ENCODE peak calls at places on chromosomes 7 and 10, in five cellular contexts. N is astrocyte, J is breast epithelium, K is ascending aorta, Z is ovary. E is an unnamed sample.

GRCh38 chr7:92025260-92025659 is 84.6 kb downstream of the AKAP9 start:
- DNase-seq in Z (no peak), K (no peak), J (no peak), N (peak; percentile 87), E (no peak)

GRCh38 chr7:28104811-28105210 is 75.8 kb downstream of the JAZF1 start:
- DNase-seq in K (no peak), J (no peak), N (no peak), Z (no peak), E (no peak)

GRCh38 chr7:32564542-32564941 is 69.3 kb downstream of the AVL9 start:
- DNase-seq in K (no peak), N (no peak), Z (no peak), J (no peak), E (no peak)

GRCh38 chr10:127854769-127855583 is 37.8 kb downstream of the CLRN3 start:
- DNase-seq in K (no peak), N (no peak), J (no peak), Z (no peak), E (no peak)

GRCh38 chr7:119578116-119578515 is 694.9 kb upstream of the KCND2 start:
- DNase-seq in J (no peak), Z (no peak), N (no peak), K (no peak), E (no peak)

GRCh38 chr7:158108646-158109293 is 478.9 kb downstream of the PTPRN2 start:
- DNase-seq in N (no peak), J (no peak), K (peak; percentile 31), Z (no peak), E (no peak)

GRCh38 chr10:100019824-100020160 is 10.0 kb upstream of the DNMBP start:
- DNase-seq in K (no peak), J (no peak), N (no peak), Z (no peak), E (no peak)

GRCh38 chr10:17673517-17674051 is 29.6 kb downstream of the STAM start:
- DNase-seq in Z (no peak), N (peak; percentile 97), J (no peak), K (no peak), E (no peak)

GRCh38 chr7:73899731-73900142 is 38.8 kb downstream of the TMEM270 start:
- DNase-seq in N (peak; percentile 82), K (peak; percentile 97), J (no peak), Z (no peak), E (peak; percentile 90)

DNA sequence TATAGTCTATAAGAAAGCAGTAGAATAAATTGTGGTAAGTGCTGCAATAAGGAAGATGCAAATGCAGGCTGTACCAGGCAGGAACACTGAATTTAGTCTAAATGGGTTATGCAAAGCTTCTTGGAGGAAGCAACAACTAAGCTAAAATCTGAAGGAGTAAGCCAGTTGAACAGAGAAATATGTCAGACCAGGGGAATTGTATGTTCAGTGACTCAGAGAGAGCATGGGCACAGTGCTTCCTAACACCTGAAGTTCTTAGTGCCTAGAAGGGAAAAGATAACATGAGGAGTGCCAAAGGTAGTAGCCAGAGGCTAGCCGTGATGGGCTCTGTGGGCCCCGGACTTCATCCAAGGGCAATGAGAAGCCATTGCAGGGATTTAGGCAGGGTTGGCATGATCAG is 204.1 kb upstream of the KMT2E start:
- DNase-seq in K (no peak), J (no peak), Z (no peak), N (no peak), E (no peak)
- H3K27me3 ChIP-seq in K (no peaks in the 10 kb centered on the region), J (peaks cover 5% of the 10 kb centered on the region), Z (no peaks in the 10 kb centered on the region), N (no peaks in the 10 kb centered on the region), E (no peaks in the 10 kb centered on the region)

DNA sequence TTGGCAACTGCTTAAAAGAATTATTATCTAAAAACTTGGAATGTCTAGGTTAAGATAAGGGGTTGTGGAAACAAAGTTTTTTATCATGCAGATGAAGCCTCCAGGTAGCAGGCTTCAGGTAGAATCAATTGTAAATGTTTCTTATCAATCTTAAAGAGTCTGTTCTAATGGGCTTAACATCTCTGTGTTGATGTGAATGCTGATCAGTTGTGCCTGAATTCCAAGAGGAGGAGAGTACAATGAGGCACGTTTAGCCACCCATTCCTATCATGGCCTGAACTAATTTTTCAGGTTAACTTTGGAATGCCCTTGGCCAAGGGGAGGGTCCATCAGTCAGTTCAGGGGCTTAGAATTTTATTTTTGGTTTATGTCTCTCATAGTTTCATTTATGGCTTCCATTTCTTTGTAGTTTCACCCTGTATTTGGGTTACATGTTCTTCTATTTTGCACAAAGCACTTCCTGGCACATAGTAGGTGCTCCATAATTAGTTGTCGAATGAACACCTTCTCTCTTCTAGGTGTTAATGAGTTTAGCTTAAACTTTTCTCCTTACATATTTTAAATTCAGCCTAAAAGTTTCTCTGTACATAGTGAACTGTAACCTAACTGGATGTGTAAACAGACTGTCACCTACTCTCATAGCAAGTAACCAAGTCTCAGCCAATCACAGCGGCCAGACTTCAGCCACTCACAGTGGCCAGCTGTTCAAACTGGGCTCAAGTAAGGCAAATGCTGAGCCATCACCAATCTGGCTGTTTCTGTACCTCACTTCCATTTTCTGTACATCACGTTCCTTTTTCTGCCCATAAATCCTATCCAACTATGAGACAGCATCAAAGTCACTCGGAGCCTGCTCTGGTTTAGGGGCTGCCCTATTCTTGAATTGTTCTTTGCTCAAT is 34.7 kb downstream of the ALOX5 start:
- DNase-seq in K (no peak), Z (no peak), J (no peak), N (no peak), E (no peak)
- TF ChIP-seq CTCF in K (no peak), Z (no peak), J (no peak), N (no peak), E (no peak)

GRCh38 chr7:44286618-44287487 is 38.5 kb downstream of the CAMK2B start:
- DNase-seq in K (peak; percentile 51), J (no peak), N (no peak), Z (peak; percentile 5), E (peak; percentile 54)
- H3K4me1 ChIP-seq in K (no peaks in the 10 kb centered on the region), J (no peaks in the 10 kb centered on the region), N (peaks cover 3% of the 10 kb centered on the region), Z (peaks cover 13% of the 10 kb centered on the region), E (peaks cover 40% of the 10 kb centered on the region)

GRCh38 chr10:49395741-49396665 is at the start of gene DRGX:
- DNase-seq in K (no peak), N (no peak), J (no peak), Z (no peak), E (no peak)
- H3K27me3 ChIP-seq in K (peaks cover 35% of the 10 kb centered on the region), N (peaks cover 78% of the 10 kb centered on the region), J (peaks cover 92% of the 10 kb centered on the region), Z (peaks cover 4% of the 10 kb centered on the region), E (peaks cover 92% of the 10 kb centered on the region)